ENCODE peak calls at places on chromosomes 16 and 17, in eight cellular contexts. N, A, G, D, P, Z, M and I are unnamed samples.
A peak's percentile ranks its signal among the peaks of the same experiment; 100 is the strongest.

GRCh38 chr16:71421911-71422310 is 19.9 kb downstream of the TLE7 start:
- DNase-seq in N (peak; percentile 69), A (no peak), G (no peak), D (peak; percentile 40), P (peak; percentile 75), Z (peak; percentile 67), M (peak; percentile 19), I (no peak)

GRCh38 chr16:4693956-4694663 is 748 bp downstream of the NUDT16L1 start:
- DNase-seq in N (peak; percentile 50), A (peak; percentile 58), G (peak; percentile 66), D (no peak), P (no peak), Z (peak; percentile 88), M (peak; percentile 36), I (no peak)

GRCh38 chr17:35315283-35315682 is 58.1 kb downstream of the SLFN11 start:
- DNase-seq in N (no peak), A (peak; percentile 18), G (no peak), D (no peak), P (no peak), Z (no peak), M (peak; percentile 90), I (no peak)

GRCh38 chr17:41559548-41559947 is 12.3 kb downstream of the KRT9 start:
- DNase-seq in N (no peak), A (no peak), G (no peak), D (no peak), P (no peak), Z (no peak), M (peak; percentile 12), I (no peak)

GRCh38 chr17:45780921-45781320 is 3.2 kb upstream of the CRHR1 start:
- DNase-seq in N (no peak), A (no peak), G (no peak), D (no peak), P (no peak), Z (no peak), M (no peak), I (no peak)

GRCh38 chr17:68248199-68248825 is 469 bp downstream of the AMZ2 start:
- DNase-seq in N (no peak), A (no peak), G (peak; percentile 85), D (no peak), P (no peak), Z (peak; percentile 32), M (peak; percentile 71), I (no peak)

GRCh38 chr16:69311533-69312388 is 611 bp downstream of the VPS4A start:
- DNase-seq in N (peak; percentile 54), A (no peak), G (peak; percentile 49), D (peak; percentile 60), P (peak; percentile 44), Z (peak; percentile 67), M (peak; percentile 24), I (peak; percentile 62)

GRCh38 chr16:8589293-8590160 is 784 bp downstream of the TMEM114 start:
- DNase-seq in N (no peak), A (no peak), G (no peak), D (peak; percentile 55), P (peak; percentile 65), Z (no peak), M (no peak), I (no peak)

GRCh38 chr16:66936462-66936861 is 1.1 kb downstream of the CES2 start:
- DNase-seq in N (no peak), A (no peak), G (no peak), D (no peak), P (no peak), Z (no peak), M (no peak), I (no peak)

GRCh38 chr17:70920416-70920815 is 751.1 kb downstream of the KCNJ2 start:
- DNase-seq in N (no peak), A (no peak), G (no peak), D (no peak), P (no peak), Z (no peak), M (no peak), I (no peak)

GRCh38 chr16:74652249-74652648 is 14.4 kb downstream of the RFWD3 start:
- DNase-seq in N (no peak), A (no peak), G (no peak), D (no peak), P (no peak), Z (no peak), M (no peak), I (no peak)

GRCh38 chr16:74651841-74652240 is 14.8 kb downstream of the RFWD3 start:
- DNase-seq in N (no peak), A (no peak), G (no peak), D (no peak), P (no peak), Z (no peak), M (no peak), I (no peak)

GRCh38 chr16:74654536-74654935 is 12.1 kb downstream of the RFWD3 start:
- DNase-seq in N (no peak), A (no peak), G (no peak), D (no peak), P (no peak), Z (no peak), M (no peak), I (no peak)

GRCh38 chr16:74650966-74651567 is 15.6 kb downstream of the RFWD3 start:
- DNase-seq in N (no peak), A (no peak), G (no peak), D (no peak), P (no peak), Z (no peak), M (peak; percentile 30), I (no peak)
- TF ChIP-seq CTCF in N (peak; percentile 63), A (peak; percentile 29), G (no peak), D (peak; percentile 74), P (peak; percentile 27), Z (no peak), M (peak; percentile 45), I (peak; percentile 63)

GRCh38 chr16:87584271-87584670 is 18.0 kb upstream of the JPH3 start:
- DNase-seq in N (no peak), A (no peak), G (no peak), D (no peak), P (no peak), Z (no peak), M (peak; percentile 57), I (no peak)

GRCh38 chr16:87586201-87586782 is 16.0 kb upstream of the JPH3 start:
- DNase-seq in N (no peak), A (no peak), G (no peak), D (no peak), P (no peak), Z (no peak), M (peak; percentile 11), I (no peak)

GRCh38 chr16:87584975-87585374 is 17.3 kb upstream of the JPH3 start:
- DNase-seq in N (no peak), A (no peak), G (no peak), D (no peak), P (no peak), Z (no peak), M (no peak), I (no peak)

GRCh38 chr16:87585452-87586200 is 16.7 kb upstream of the JPH3 start:
- DNase-seq in N (no peak), A (no peak), G (no peak), D (no peak), P (no peak), Z (no peak), M (no peak), I (no peak)

DNA sequence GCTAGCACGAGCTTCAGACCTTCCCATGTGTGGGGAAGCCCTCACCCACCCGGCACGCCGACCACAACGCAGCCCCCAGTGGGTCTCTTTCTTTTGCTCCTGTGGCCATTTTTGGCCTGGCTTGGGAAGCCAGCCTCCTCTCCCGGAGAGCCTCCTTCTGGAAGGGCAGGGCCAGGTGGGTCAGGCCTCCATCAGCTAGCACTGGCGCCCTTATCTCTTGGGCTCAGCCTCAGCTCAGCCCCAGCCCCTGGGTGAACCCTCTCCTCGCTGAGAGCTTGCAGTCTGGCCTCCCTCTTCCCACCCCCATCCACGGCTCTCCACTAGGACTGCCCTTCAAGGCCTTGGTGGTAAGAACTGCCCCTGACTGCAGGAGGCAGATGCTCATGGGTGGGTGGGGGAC is 14.7 kb upstream of the JPH3 start:
- DNase-seq in N (no peak), A (no peak), G (no peak), D (no peak), P (no peak), Z (no peak), M (no peak), I (no peak)
- TF ChIP-seq CTCF in N (no peak), A (no peak), G (no peak), D (no peak), P (no peak), Z (no peak), M (no peak), I (no peak)

DNA sequence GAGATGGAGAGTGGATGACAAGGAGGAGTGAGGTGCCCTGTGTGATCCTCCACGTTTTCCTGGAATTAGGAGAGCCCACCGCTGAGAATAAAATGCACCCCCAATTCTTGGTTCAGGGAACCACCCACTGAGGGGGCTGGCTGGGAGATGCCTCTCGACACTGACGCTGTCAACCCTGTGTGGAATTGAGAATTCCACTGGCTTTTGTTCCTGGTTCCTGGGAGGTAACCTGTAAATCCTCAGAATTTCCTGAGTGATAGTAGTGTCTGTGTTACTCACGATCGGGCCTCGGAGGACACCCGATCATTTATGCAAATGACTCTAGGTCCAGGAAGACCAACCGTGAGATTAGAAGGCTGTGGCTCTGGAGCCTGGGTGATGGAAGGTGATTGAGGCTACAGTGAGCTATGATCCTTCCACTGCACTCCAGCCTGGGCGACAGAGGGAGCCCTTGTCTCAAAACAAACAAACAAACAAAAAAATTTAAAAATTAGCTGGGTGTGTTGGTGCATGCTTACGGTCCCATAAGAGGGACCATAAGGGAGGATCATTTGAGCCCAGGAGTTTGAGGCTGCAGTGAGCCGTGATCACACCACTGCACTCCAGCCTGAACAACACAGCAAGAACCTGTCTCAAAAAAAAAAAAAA is 11.7 kb upstream of the PRPSAP1 start:
- DNase-seq in N (no peak), A (no peak), G (no peak), D (no peak), P (no peak), Z (no peak), M (peak; percentile 70), I (no peak)
- TF ChIP-seq CTCF in N (no peak), A (peak; percentile 33), G (no peak), D (no peak), P (no peak), Z (no peak), M (peak; percentile 74), I (no peak)

GRCh38 chr17:74782571-74782970 is 6.4 kb upstream of the NAT9 start:
- DNase-seq in N (no peak), A (no peak), G (no peak), D (no peak), P (no peak), Z (no peak), M (no peak), I (no peak)

GRCh38 chr17:74779948-74780400 is 3.8 kb upstream of the NAT9 start:
- DNase-seq in N (peak; percentile 87), A (no peak), G (no peak), D (no peak), P (no peak), Z (peak; percentile 75), M (no peak), I (no peak)

GRCh38 chr17:74777884-74778490 is 1.8 kb upstream of the NAT9 start:
- DNase-seq in N (no peak), A (no peak), G (no peak), D (no peak), P (no peak), Z (no peak), M (no peak), I (no peak)

GRCh38 chr17:74778960-74779359 is 2.8 kb upstream of the NAT9 start:
- DNase-seq in N (no peak), A (no peak), G (no peak), D (no peak), P (no peak), Z (no peak), M (peak; percentile 56), I (no peak)

GRCh38 chr17:74780443-74781238 is 4.5 kb upstream of the NAT9 start:
- DNase-seq in N (peak; percentile 61), A (no peak), G (no peak), D (no peak), P (peak; percentile 58), Z (peak; percentile 51), M (no peak), I (no peak)
- TF ChIP-seq CTCF in N (peak; percentile 50), A (no peak), G (no peak), D (no peak), P (no peak), Z (peak; percentile 16), M (no peak), I (no peak)